ENCODE peak calls at places on chromosomes 13 and 19, in nine cellular contexts. D, C, J, N, A, T, I, E and B are unnamed samples.

GRCh38 chr13:99979453-99980200 is 2.0 kb upstream of the ZIC2 start:
- DNase-seq in D (no peak), C (no peak), J (no peak), N (peak), A (no peak), T (no peak), I (no peak), E (peak), B (no peak)

GRCh38 chr13:33260168-33261098 is 25.1 kb downstream of the STARD13 start:
- DNase-seq in D (no peak), C (no peak), J (no peak), N (peak), A (no peak), T (no peak), I (no peak), E (no peak), B (no peak)

GRCh38 chr13:30647824-30648521 is 30.3 kb downstream of the USPL1 start:
- DNase-seq in D (no peak), C (no peak), J (no peak), N (no peak), A (no peak), T (no peak), I (no peak), E (no peak), B (no peak)

GRCh38 chr13:51501592-51502205 is 48.9 kb upstream of the INTS6 start:
- DNase-seq in D (no peak), C (no peak), J (no peak), N (no peak), A (peak), T (no peak), I (peak), E (no peak), B (no peak)

GRCh38 chr19:4086336-4086953 is 19.7 kb upstream of the ZBTB7A start:
- DNase-seq in D (peak), C (no peak), J (no peak), N (no peak), A (no peak), T (no peak), I (no peak), E (peak), B (no peak)

GRCh38 chr19:16850133-16850532 is 20.9 kb downstream of the SIN3B start:
- DNase-seq in D (no peak), C (no peak), J (no peak), N (no peak), A (peak), T (no peak), I (peak), E (no peak), B (no peak)

GRCh38 chr19:20660473-20660872 is 898 bp downstream of the ZNF626 start:
- DNase-seq in D (no peak), C (peak), J (no peak), N (no peak), A (no peak), T (no peak), I (no peak), E (no peak), B (no peak)

GRCh38 chr13:45325806-45326205 is 15.2 kb downstream of the TPT1 start:
- DNase-seq in D (no peak), C (peak), J (no peak), N (no peak), A (peak), T (peak), I (peak), E (no peak), B (peak)

GRCh38 chr19:7534531-7534980 is 961 bp upstream of the PNPLA6 start:
- DNase-seq in D (peak), C (peak), J (no peak), N (peak), A (peak), T (peak), I (peak), E (peak), B (peak)

GRCh38 chr13:39835253-39835652 is 179.8 kb downstream of the COG6 start:
- DNase-seq in D (no peak), C (peak), J (no peak), N (no peak), A (no peak), T (no peak), I (no peak), E (no peak), B (no peak)

GRCh38 chr13:40613192-40613818 is 53.1 kb downstream of the FOXO1 start:
- DNase-seq in D (peak), C (no peak), J (no peak), N (no peak), A (no peak), T (no peak), I (no peak), E (peak), B (no peak)

GRCh38 chr13:78431328-78431727 is 172.0 kb downstream of the POU4F1 start:
- DNase-seq in D (no peak), C (no peak), J (no peak), N (no peak), A (no peak), T (no peak), I (no peak), E (no peak), B (no peak)

GRCh38 chr19:41323430-41324125 is 13.6 kb downstream of the CCDC97 start:
- DNase-seq in D (peak), C (peak), J (no peak), N (no peak), A (peak), T (peak), I (peak), E (peak), B (peak)

GRCh38 chr13:94327318-94327717 is 152.2 kb downstream of the DCT start:
- DNase-seq in D (no peak), C (no peak), J (no peak), N (no peak), A (no peak), T (no peak), I (peak), E (no peak), B (no peak)

GRCh38 chr13:44312898-44313551 is 60.6 kb upstream of the SERP2 start:
- DNase-seq in D (no peak), C (peak), J (no peak), N (no peak), A (peak), T (no peak), I (peak), E (no peak), B (peak)

GRCh38 chr13:49975826-49976225 is 21.0 kb upstream of the TRIM13 start:
- DNase-seq in D (no peak), C (no peak), J (no peak), N (no peak), A (no peak), T (no peak), I (no peak), E (no peak), B (no peak)

GRCh38 chr13:58953638-58954037 is 1210.1 kb downstream of the DIAPH3 start:
- DNase-seq in D (no peak), C (no peak), J (no peak), N (no peak), A (no peak), T (no peak), I (peak), E (no peak), B (no peak)

GRCh38 chr19:12788682-12789097 is 2.6 kb upstream of the JUNB start:
- DNase-seq in D (peak), C (peak), J (no peak), N (peak), A (peak), T (peak), I (no peak), E (peak), B (peak)

GRCh38 chr19:812049-812816 is 9.5 kb downstream of the PLPPR3 start:
- DNase-seq in D (no peak), C (no peak), J (no peak), N (no peak), A (no peak), T (no peak), I (no peak), E (no peak), B (no peak)

GRCh38 chr13:98752111-98752941 is at the start of gene SLC15A1:
- DNase-seq in D (peak), C (no peak), J (no peak), N (peak), A (no peak), T (no peak), I (no peak), E (no peak), B (no peak)

GRCh38 chr13:81658598-81659370 is 1317.9 kb upstream of the SPRY2 start:
- DNase-seq in D (no peak), C (no peak), J (no peak), N (no peak), A (no peak), T (no peak), I (no peak), E (no peak), B (no peak)

GRCh38 chr19:48210005-48210404 is 39.5 kb downstream of the ZSWIM9 start:
- DNase-seq in D (no peak), C (no peak), J (no peak), N (no peak), A (no peak), T (no peak), I (no peak), E (no peak), B (no peak)

GRCh38 chr19:29277107-29277506 is 64.2 kb upstream of the UQCRFS1 start:
- DNase-seq in D (peak), C (no peak), J (no peak), N (no peak), A (peak), T (no peak), I (no peak), E (no peak), B (peak)

GRCh38 chr13:49503951-49504350 is 8.2 kb downstream of the PHF11 start:
- DNase-seq in D (no peak), C (no peak), J (no peak), N (no peak), A (no peak), T (no peak), I (no peak), E (no peak), B (no peak)

GRCh38 chr13:39577203-39577602 is 25.8 kb downstream of the LHFPL6 start:
- DNase-seq in D (no peak), C (no peak), J (no peak), N (no peak), A (no peak), T (no peak), I (no peak), E (no peak), B (no peak)

GRCh38 chr13:43293561-43293960 is 270.2 kb downstream of the DNAJC15 start:
- DNase-seq in D (no peak), C (no peak), J (no peak), N (no peak), A (no peak), T (no peak), I (no peak), E (no peak), B (no peak)
- TF ChIP-seq CTCF in D (no peak), C (no peak), J (no peak), N (no peak), A (no peak), T (no peak), I (no peak), E (no peak), B (no peak)

DNA sequence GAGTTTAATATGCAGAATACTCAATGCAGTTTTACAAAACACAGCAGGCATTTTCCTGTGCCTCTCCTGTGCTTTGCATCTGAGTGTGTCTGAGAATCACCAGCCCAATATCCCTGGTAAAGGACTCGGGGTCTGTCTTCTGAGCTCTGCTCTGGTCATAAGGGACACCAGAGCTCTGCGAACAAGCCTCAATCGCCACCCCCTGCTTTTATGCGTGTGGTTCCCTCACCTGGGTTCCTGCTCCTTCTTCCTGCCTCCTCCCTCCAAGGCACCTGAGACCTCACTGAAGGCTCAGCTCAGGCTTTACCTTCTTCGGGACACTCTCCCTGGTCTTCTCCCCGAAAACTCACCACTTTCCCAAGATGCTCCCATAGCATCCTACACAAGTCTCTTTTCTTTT is 84.5 kb downstream of the EFNB2 start:
- DNase-seq in D (no peak), C (no peak), J (no peak), N (no peak), A (no peak), T (no peak), I (no peak), E (no peak), B (no peak)
- H3K4me3 ChIP-seq in D (no peak), C (no peak), J (no peak), N (no peak), A (no peak), T (no peak), I (no peak), E (no peak), B (no peak)

DNA sequence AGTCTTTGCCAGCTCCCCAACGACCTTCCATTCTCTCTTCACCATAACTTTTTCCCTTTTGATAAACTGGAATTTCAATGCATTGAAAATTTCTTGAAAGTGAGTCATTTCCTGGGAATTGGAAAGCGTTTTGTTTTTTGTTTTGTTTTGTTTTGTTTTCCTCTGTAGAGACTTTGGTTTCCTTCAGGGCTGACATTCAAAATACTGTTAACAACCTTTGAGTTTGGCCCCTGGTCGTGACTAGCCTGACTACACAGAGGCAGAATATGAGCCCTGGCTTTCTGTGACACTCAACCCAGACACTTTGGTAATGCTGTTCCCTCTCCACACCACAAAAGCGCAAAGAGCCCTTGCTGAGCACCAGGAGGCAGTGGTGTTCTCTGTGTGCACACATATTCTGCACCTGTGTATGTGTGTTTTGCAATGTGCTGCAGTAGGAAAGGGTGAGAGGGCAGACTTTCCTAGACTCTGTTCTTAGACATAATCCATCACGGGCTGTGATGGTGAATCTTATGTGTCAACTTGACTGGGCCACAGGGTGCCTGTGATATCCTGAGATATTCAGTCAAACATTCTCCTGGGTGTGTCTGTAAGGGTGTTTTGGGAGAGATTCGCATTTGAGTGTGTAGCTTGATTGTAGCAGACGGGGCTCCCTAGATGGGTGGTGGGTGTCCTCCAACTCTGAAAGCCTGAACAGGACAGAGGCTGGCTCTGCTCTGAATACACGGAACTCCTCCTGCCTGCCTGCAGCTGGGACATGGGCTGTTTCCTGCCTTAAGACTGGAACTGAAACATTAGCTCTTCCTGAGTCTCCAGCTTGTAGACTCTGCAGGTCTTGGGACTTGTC is 29.5 kb upstream of the ANKRD10 start:
- DNase-seq in D (peak), C (peak), J (no peak), N (no peak), A (peak), T (no peak), I (peak), E (peak), B (peak)
- TF ChIP-seq CTCF in D (peak), C (peak), J (no peak), N (peak), A (peak), T (peak), I (peak), E (peak), B (peak)

DNA sequence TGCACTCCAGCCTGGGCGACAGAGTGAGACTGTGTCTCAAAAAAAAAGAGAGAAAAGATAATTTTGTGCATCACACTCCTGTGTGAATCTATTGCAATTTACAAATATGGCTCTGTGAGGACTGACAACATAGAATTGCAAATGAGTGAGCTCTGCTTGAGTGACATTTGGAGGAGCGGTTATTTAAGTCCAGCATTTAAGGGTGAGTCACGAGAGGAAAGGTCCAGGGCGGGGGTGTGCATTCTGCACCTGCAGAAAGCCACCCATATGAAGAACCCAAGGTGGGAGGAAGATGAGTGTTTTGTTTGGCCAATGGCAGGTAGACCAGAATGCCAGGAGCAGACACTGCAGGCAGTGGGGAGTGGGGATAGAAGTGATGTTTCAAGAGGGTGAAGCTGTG is 58.6 kb downstream of the DGKH start:
- DNase-seq in D (no peak), C (no peak), J (no peak), N (no peak), A (no peak), T (no peak), I (peak), E (no peak), B (no peak)
- H3K4me3 ChIP-seq in D (no peak), C (no peak), J (no peak), N (no peak), A (no peak), T (no peak), I (no peak), E (no peak), B (no peak)